ENCODE peak calls at places on chromosomes 13 and 19, in ten cellular contexts. One of them, this sample, is unnamed. For H3K36me3 and H3K9me3, the result is how much of the 10 kb centered on the place peaks cover.

GRCh38 chr19:6696239-6696820 is 24.1 kb downstream of the C3 start:
- DNase-seq in ascending aorta: no peak
- DNase-seq in MM.1S: no peak
- DNase-seq in A673: no peak
- DNase-seq in CD8-positive, alpha-beta memory T cell: no peak
- DNase-seq in heart left ventricle: no peak
- DNase-seq in body of pancreas: no peak
- DNase-seq in pancreas: no peak
- DNase-seq in Panc1: no peak
- DNase-seq in left ventricle myocardium inferior: no peak
- DNase-seq in this sample: no peak

GRCh38 chr19:38405276-38405675 is 2.4 kb downstream of the FAM98C start:
- DNase-seq in ascending aorta: no peak
- DNase-seq in MM.1S: no peak
- DNase-seq in A673: no peak
- DNase-seq in CD8-positive, alpha-beta memory T cell: no peak
- DNase-seq in heart left ventricle: no peak
- DNase-seq in body of pancreas: no peak
- DNase-seq in pancreas: no peak
- DNase-seq in Panc1: no peak
- DNase-seq in left ventricle myocardium inferior: no peak
- DNase-seq in this sample: no peak

GRCh38 chr19:16702123-16702522 is 17.5 kb upstream of the NWD1 start:
- DNase-seq in ascending aorta: no peak
- DNase-seq in MM.1S: no peak
- DNase-seq in A673: peak
- DNase-seq in CD8-positive, alpha-beta memory T cell: no peak
- DNase-seq in heart left ventricle: peak
- DNase-seq in body of pancreas: no peak
- DNase-seq in pancreas: no peak
- DNase-seq in Panc1: no peak
- DNase-seq in left ventricle myocardium inferior: peak
- DNase-seq in this sample: peak

GRCh38 chr19:33683881-33684549 is 62.3 kb downstream of the CHST8 start:
- DNase-seq in ascending aorta: no peak
- DNase-seq in MM.1S: no peak
- DNase-seq in A673: peak
- DNase-seq in CD8-positive, alpha-beta memory T cell: no peak
- DNase-seq in heart left ventricle: no peak
- DNase-seq in body of pancreas: peak
- DNase-seq in pancreas: peak
- DNase-seq in Panc1: no peak
- DNase-seq in left ventricle myocardium inferior: no peak
- DNase-seq in this sample: peak

GRCh38 chr19:16207063-16207462 is 9.4 kb downstream of the AP1M1 start:
- DNase-seq in ascending aorta: no peak
- DNase-seq in MM.1S: no peak
- DNase-seq in A673: no peak
- DNase-seq in CD8-positive, alpha-beta memory T cell: no peak
- DNase-seq in heart left ventricle: no peak
- DNase-seq in body of pancreas: no peak
- DNase-seq in pancreas: peak
- DNase-seq in Panc1: no peak
- DNase-seq in left ventricle myocardium inferior: no peak
- DNase-seq in this sample: no peak

GRCh38 chr13:77511552-77511951 is 24.0 kb upstream of the SCEL start:
- DNase-seq in ascending aorta: no peak
- DNase-seq in MM.1S: no peak
- DNase-seq in A673: no peak
- DNase-seq in CD8-positive, alpha-beta memory T cell: no peak
- DNase-seq in heart left ventricle: no peak
- DNase-seq in body of pancreas: no peak
- DNase-seq in pancreas: no peak
- DNase-seq in Panc1: no peak
- DNase-seq in left ventricle myocardium inferior: no peak
- DNase-seq in this sample: no peak

GRCh38 chr13:51681037-51681678 is 96.9 kb downstream of the WDFY2 start:
- DNase-seq in ascending aorta: no peak
- DNase-seq in MM.1S: no peak
- DNase-seq in A673: peak
- DNase-seq in CD8-positive, alpha-beta memory T cell: no peak
- DNase-seq in heart left ventricle: no peak
- DNase-seq in body of pancreas: no peak
- DNase-seq in pancreas: no peak
- DNase-seq in Panc1: peak
- DNase-seq in left ventricle myocardium inferior: no peak
- DNase-seq in this sample: no peak

GRCh38 chr19:45428385-45429231 is 4.9 kb upstream of the ERCC1 start:
- DNase-seq in ascending aorta: peak
- DNase-seq in MM.1S: no peak
- DNase-seq in A673: peak
- DNase-seq in CD8-positive, alpha-beta memory T cell: no peak
- DNase-seq in heart left ventricle: peak
- DNase-seq in body of pancreas: peak
- DNase-seq in pancreas: peak
- DNase-seq in Panc1: no peak
- DNase-seq in left ventricle myocardium inferior: peak
- DNase-seq in this sample: no peak

GRCh38 chr19:575527-576506 is 3.4 kb downstream of the BSG start:
- DNase-seq in ascending aorta: no peak
- DNase-seq in MM.1S: no peak
- DNase-seq in A673: no peak
- DNase-seq in CD8-positive, alpha-beta memory T cell: no peak
- DNase-seq in heart left ventricle: peak
- DNase-seq in body of pancreas: peak
- DNase-seq in pancreas: peak
- DNase-seq in Panc1: no peak
- DNase-seq in left ventricle myocardium inferior: peak
- DNase-seq in this sample: peak

GRCh38 chr19:2805261-2805900 is 14.3 kb upstream of the ZNF554 start:
- DNase-seq in ascending aorta: no peak
- DNase-seq in MM.1S: no peak
- DNase-seq in A673: no peak
- DNase-seq in CD8-positive, alpha-beta memory T cell: no peak
- DNase-seq in heart left ventricle: no peak
- DNase-seq in body of pancreas: no peak
- DNase-seq in pancreas: no peak
- DNase-seq in Panc1: no peak
- DNase-seq in left ventricle myocardium inferior: no peak
- DNase-seq in this sample: no peak

GRCh38 chr13:45817833-45818232 is 33.7 kb downstream of the SIAH3 start:
- DNase-seq in ascending aorta: peak
- DNase-seq in MM.1S: no peak
- DNase-seq in A673: no peak
- DNase-seq in CD8-positive, alpha-beta memory T cell: no peak
- DNase-seq in heart left ventricle: no peak
- DNase-seq in body of pancreas: no peak
- DNase-seq in pancreas: no peak
- DNase-seq in Panc1: no peak
- DNase-seq in left ventricle myocardium inferior: no peak
- DNase-seq in this sample: no peak

GRCh38 chr19:17579523-17580244 is 24.2 kb downstream of the COLGALT1 start:
- DNase-seq in ascending aorta: no peak
- DNase-seq in MM.1S: no peak
- DNase-seq in A673: peak
- DNase-seq in CD8-positive, alpha-beta memory T cell: no peak
- DNase-seq in heart left ventricle: peak
- DNase-seq in body of pancreas: no peak
- DNase-seq in pancreas: peak
- DNase-seq in Panc1: peak
- DNase-seq in left ventricle myocardium inferior: peak
- DNase-seq in this sample: peak

GRCh38 chr13:38883783-38884182 is 106.8 kb downstream of the STOML3 start:
- DNase-seq in ascending aorta: no peak
- DNase-seq in MM.1S: no peak
- DNase-seq in A673: no peak
- DNase-seq in CD8-positive, alpha-beta memory T cell: no peak
- DNase-seq in heart left ventricle: no peak
- DNase-seq in body of pancreas: no peak
- DNase-seq in pancreas: no peak
- DNase-seq in Panc1: no peak
- DNase-seq in left ventricle myocardium inferior: no peak
- DNase-seq in this sample: no peak

GRCh38 chr13:81568824-81569223 is 1227.9 kb upstream of the SPRY2 start:
- DNase-seq in ascending aorta: no peak
- DNase-seq in MM.1S: no peak
- DNase-seq in A673: no peak
- DNase-seq in CD8-positive, alpha-beta memory T cell: no peak
- DNase-seq in heart left ventricle: no peak
- DNase-seq in body of pancreas: no peak
- DNase-seq in pancreas: no peak
- DNase-seq in Panc1: no peak
- DNase-seq in left ventricle myocardium inferior: no peak
- DNase-seq in this sample: no peak

GRCh38 chr19:58117841-58118575 is 20.0 kb upstream of the ZSCAN18 start:
- DNase-seq in ascending aorta: no peak
- DNase-seq in MM.1S: no peak
- DNase-seq in A673: no peak
- DNase-seq in CD8-positive, alpha-beta memory T cell: no peak
- DNase-seq in heart left ventricle: peak
- DNase-seq in body of pancreas: no peak
- DNase-seq in pancreas: no peak
- DNase-seq in Panc1: no peak
- DNase-seq in left ventricle myocardium inferior: no peak
- DNase-seq in this sample: no peak

GRCh38 chr13:40132249-40132648 is 476.8 kb downstream of the COG6 start:
- DNase-seq in ascending aorta: no peak
- DNase-seq in MM.1S: no peak
- DNase-seq in A673: no peak
- DNase-seq in CD8-positive, alpha-beta memory T cell: no peak
- DNase-seq in heart left ventricle: no peak
- DNase-seq in body of pancreas: no peak
- DNase-seq in pancreas: no peak
- DNase-seq in Panc1: no peak
- DNase-seq in left ventricle myocardium inferior: no peak
- DNase-seq in this sample: no peak

GRCh38 chr13:40127925-40128324 is 472.5 kb downstream of the COG6 start:
- DNase-seq in ascending aorta: no peak
- DNase-seq in MM.1S: no peak
- DNase-seq in A673: no peak
- DNase-seq in CD8-positive, alpha-beta memory T cell: no peak
- DNase-seq in heart left ventricle: no peak
- DNase-seq in body of pancreas: no peak
- DNase-seq in pancreas: no peak
- DNase-seq in Panc1: no peak
- DNase-seq in left ventricle myocardium inferior: no peak
- DNase-seq in this sample: no peak

GRCh38 chr13:40127476-40127875 is 472.0 kb downstream of the COG6 start:
- DNase-seq in ascending aorta: no peak
- DNase-seq in MM.1S: peak
- DNase-seq in A673: no peak
- DNase-seq in CD8-positive, alpha-beta memory T cell: no peak
- DNase-seq in heart left ventricle: no peak
- DNase-seq in body of pancreas: no peak
- DNase-seq in pancreas: no peak
- DNase-seq in Panc1: no peak
- DNase-seq in left ventricle myocardium inferior: no peak
- DNase-seq in this sample: no peak

GRCh38 chr13:40130871-40131636 is 475.6 kb downstream of the COG6 start:
- DNase-seq in ascending aorta: peak
- DNase-seq in MM.1S: no peak
- DNase-seq in A673: peak
- DNase-seq in CD8-positive, alpha-beta memory T cell: no peak
- DNase-seq in heart left ventricle: no peak
- DNase-seq in body of pancreas: no peak
- DNase-seq in pancreas: no peak
- DNase-seq in Panc1: no peak
- DNase-seq in left ventricle myocardium inferior: no peak
- DNase-seq in this sample: no peak

DNA sequence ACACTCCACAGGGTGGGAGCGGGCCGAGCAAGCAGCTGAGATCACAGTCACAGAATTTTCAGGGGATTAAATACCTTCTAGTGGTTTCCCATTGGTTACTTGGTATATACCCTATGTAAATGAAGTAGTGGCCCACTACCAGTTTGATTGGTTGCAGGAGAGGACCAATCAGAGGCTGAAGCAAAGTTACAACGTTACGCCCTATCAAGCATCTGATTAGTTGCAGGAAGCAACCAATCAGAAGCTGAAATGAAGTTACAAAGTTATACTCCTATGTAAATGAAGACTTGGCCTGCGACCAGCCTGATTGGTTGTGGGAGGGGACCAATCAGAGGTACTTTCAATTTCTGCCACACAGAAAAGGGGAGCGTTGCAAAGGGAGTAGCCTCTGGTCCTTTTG is 474.0 kb downstream of the COG6 start:
- DNase-seq in ascending aorta: no peak
- DNase-seq in MM.1S: no peak
- DNase-seq in A673: no peak
- DNase-seq in CD8-positive, alpha-beta memory T cell: no peak
- DNase-seq in heart left ventricle: no peak
- DNase-seq in body of pancreas: no peak
- DNase-seq in pancreas: no peak
- DNase-seq in Panc1: no peak
- DNase-seq in left ventricle myocardium inferior: no peak
- DNase-seq in this sample: no peak
- H3K27ac ChIP-seq in ascending aorta: no peak
- H3K27ac ChIP-seq in MM.1S: no peak
- H3K27ac ChIP-seq in A673: no peak
- H3K27ac ChIP-seq in CD8-positive, alpha-beta memory T cell: no peak
- H3K27ac ChIP-seq in heart left ventricle: no peak
- H3K27ac ChIP-seq in body of pancreas: no peak
- H3K27ac ChIP-seq in pancreas: no peak
- H3K27ac ChIP-seq in Panc1: no peak
- H3K27ac ChIP-seq in left ventricle myocardium inferior: no peak
- H3K27ac ChIP-seq in this sample: no peak

GRCh38 chr19:46736544-46737274 is 9.1 kb upstream of the FKRP start:
- DNase-seq in ascending aorta: no peak
- DNase-seq in MM.1S: no peak
- DNase-seq in A673: no peak
- DNase-seq in CD8-positive, alpha-beta memory T cell: no peak
- DNase-seq in heart left ventricle: peak
- DNase-seq in body of pancreas: peak
- DNase-seq in pancreas: peak
- DNase-seq in Panc1: no peak
- DNase-seq in left ventricle myocardium inferior: peak
- DNase-seq in this sample: peak
- H3K36me3 ChIP-seq in ascending aorta: half or more
- H3K36me3 ChIP-seq in MM.1S: under half
- H3K36me3 ChIP-seq in A673: half or more
- H3K36me3 ChIP-seq in CD8-positive, alpha-beta memory T cell: under half
- H3K36me3 ChIP-seq in heart left ventricle: under half
- H3K36me3 ChIP-seq in body of pancreas: under half
- H3K36me3 ChIP-seq in pancreas: under half
- H3K36me3 ChIP-seq in Panc1: under half
- H3K36me3 ChIP-seq in left ventricle myocardium inferior: half or more
- H3K36me3 ChIP-seq in this sample: under half

GRCh38 chr19:56507446-56508281 is at the start of gene ZNF471:
- DNase-seq in ascending aorta: peak
- DNase-seq in MM.1S: no peak
- DNase-seq in A673: peak
- DNase-seq in CD8-positive, alpha-beta memory T cell: peak
- DNase-seq in heart left ventricle: peak
- DNase-seq in body of pancreas: peak
- DNase-seq in pancreas: peak
- DNase-seq in Panc1: no peak
- DNase-seq in left ventricle myocardium inferior: peak
- DNase-seq in this sample: peak
- H3K9me3 ChIP-seq in ascending aorta: half or more
- H3K9me3 ChIP-seq in MM.1S: under half
- H3K9me3 ChIP-seq in A673: under half
- H3K9me3 ChIP-seq in CD8-positive, alpha-beta memory T cell: under half
- H3K9me3 ChIP-seq in heart left ventricle: under half
- H3K9me3 ChIP-seq in body of pancreas: under half
- H3K9me3 ChIP-seq in pancreas: under half
- H3K9me3 ChIP-seq in Panc1: under half
- H3K9me3 ChIP-seq in left ventricle myocardium inferior: under half
- H3K9me3 ChIP-seq in this sample: under half

GRCh38 chr13:98313938-98314292 is 136.8 kb upstream of the RNF113B start:
- DNase-seq in ascending aorta: no peak
- DNase-seq in MM.1S: no peak
- DNase-seq in A673: no peak
- DNase-seq in CD8-positive, alpha-beta memory T cell: no peak
- DNase-seq in heart left ventricle: no peak
- DNase-seq in body of pancreas: peak
- DNase-seq in pancreas: peak
- DNase-seq in Panc1: no peak
- DNase-seq in left ventricle myocardium inferior: no peak
- DNase-seq in this sample: no peak
- H3K27ac ChIP-seq in ascending aorta: no peak
- H3K27ac ChIP-seq in MM.1S: no peak
- H3K27ac ChIP-seq in A673: no peak
- H3K27ac ChIP-seq in CD8-positive, alpha-beta memory T cell: no peak
- H3K27ac ChIP-seq in heart left ventricle: no peak
- H3K27ac ChIP-seq in body of pancreas: peak
- H3K27ac ChIP-seq in pancreas: peak
- H3K27ac ChIP-seq in Panc1: no peak
- H3K27ac ChIP-seq in left ventricle myocardium inferior: no peak
- H3K27ac ChIP-seq in this sample: no peak